ENCODE peak calls at places on chromosome X, in five cellular contexts. One of them, this sample, is unnamed.

GRCh38 chrX:8755813-8756212 is 23.9 kb upstream of the ANOS1 start:
- DNase-seq in thoracic aorta: no peak
- DNase-seq in H1: no peak
- DNase-seq in ovary: no peak
- DNase-seq in IMR-90: no peak
- DNase-seq in this sample: no peak

GRCh38 chrX:102029026-102029425 is 96.5 kb upstream of the TCEAL2 start:
- DNase-seq in thoracic aorta: no peak
- DNase-seq in H1: no peak
- DNase-seq in ovary: no peak
- DNase-seq in IMR-90: no peak
- DNase-seq in this sample: no peak

GRCh38 chrX:37995428-37995827 is 10.9 kb upstream of the SYTL5 start:
- DNase-seq in thoracic aorta: no peak
- DNase-seq in H1: no peak
- DNase-seq in ovary: no peak
- DNase-seq in IMR-90: no peak
- DNase-seq in this sample: no peak

GRCh38 chrX:38595801-38596200 is 34.5 kb downstream of the TSPAN7 start:
- DNase-seq in thoracic aorta: no peak
- DNase-seq in H1: no peak
- DNase-seq in ovary: no peak
- DNase-seq in IMR-90: no peak
- DNase-seq in this sample: no peak

GRCh38 chrX:80765226-80765625 is 44.5 kb downstream of the BRWD3 start:
- DNase-seq in thoracic aorta: no peak
- DNase-seq in H1: no peak
- DNase-seq in ovary: no peak
- DNase-seq in IMR-90: peak; percentile 77
- DNase-seq in this sample: no peak

GRCh38 chrX:40299028-40299479 is 201.3 kb upstream of the BCOR start:
- DNase-seq in thoracic aorta: no peak
- DNase-seq in H1: no peak
- DNase-seq in ovary: peak; percentile 39
- DNase-seq in IMR-90: no peak
- DNase-seq in this sample: peak; percentile 20

GRCh38 chrX:129825746-129826505 is 17.8 kb downstream of the ZDHHC9 start:
- DNase-seq in thoracic aorta: no peak
- DNase-seq in H1: no peak
- DNase-seq in ovary: no peak
- DNase-seq in IMR-90: no peak
- DNase-seq in this sample: no peak

GRCh38 chrX:134810211-134810610 is 151.9 kb upstream of the PLAC1 start:
- DNase-seq in thoracic aorta: no peak
- DNase-seq in H1: no peak
- DNase-seq in ovary: no peak
- DNase-seq in IMR-90: peak; percentile 12
- DNase-seq in this sample: no peak

GRCh38 chrX:28884823-28885222 is 297.6 kb downstream of the IL1RAPL1 start:
- DNase-seq in thoracic aorta: no peak
- DNase-seq in H1: no peak
- DNase-seq in ovary: no peak
- DNase-seq in IMR-90: no peak
- DNase-seq in this sample: no peak

GRCh38 chrX:41684138-41684537 is 4.6 kb upstream of the GPR34 start:
- DNase-seq in thoracic aorta: peak; percentile 3
- DNase-seq in H1: no peak
- DNase-seq in ovary: no peak
- DNase-seq in IMR-90: peak; percentile 12
- DNase-seq in this sample: no peak

GRCh38 chrX:40444133-40444532 is 136.6 kb upstream of the ATP6AP2 start:
- DNase-seq in thoracic aorta: no peak
- DNase-seq in H1: no peak
- DNase-seq in ovary: no peak
- DNase-seq in IMR-90: no peak
- DNase-seq in this sample: no peak

GRCh38 chrX:19554786-19555185 is 39.5 kb upstream of the MAP3K15 start:
- DNase-seq in thoracic aorta: no peak
- DNase-seq in H1: no peak
- DNase-seq in ovary: no peak
- DNase-seq in IMR-90: peak; percentile 83
- DNase-seq in this sample: no peak

GRCh38 chrX:154002215-154002719 is 17.4 kb downstream of the IRAK1 start:
- DNase-seq in thoracic aorta: no peak
- DNase-seq in H1: no peak
- DNase-seq in ovary: no peak
- DNase-seq in IMR-90: peak; percentile 61
- DNase-seq in this sample: no peak

GRCh38 chrX:82335772-82336171 is 1133.9 kb downstream of the SH3BGRL start:
- DNase-seq in thoracic aorta: no peak
- DNase-seq in H1: no peak
- DNase-seq in ovary: no peak
- DNase-seq in IMR-90: no peak
- DNase-seq in this sample: no peak

GRCh38 chrX:111098874-111099273 is 2.9 kb downstream of the PAK3 start:
- DNase-seq in thoracic aorta: no peak
- DNase-seq in H1: no peak
- DNase-seq in ovary: peak; percentile 44
- DNase-seq in IMR-90: peak; percentile 11
- DNase-seq in this sample: peak; percentile 70

GRCh38 chrX:115229337-115229991 is 4.4 kb downstream of the LRCH2 start:
- DNase-seq in thoracic aorta: no peak
- DNase-seq in H1: no peak
- DNase-seq in ovary: no peak
- DNase-seq in IMR-90: no peak
- DNase-seq in this sample: no peak

DNA sequence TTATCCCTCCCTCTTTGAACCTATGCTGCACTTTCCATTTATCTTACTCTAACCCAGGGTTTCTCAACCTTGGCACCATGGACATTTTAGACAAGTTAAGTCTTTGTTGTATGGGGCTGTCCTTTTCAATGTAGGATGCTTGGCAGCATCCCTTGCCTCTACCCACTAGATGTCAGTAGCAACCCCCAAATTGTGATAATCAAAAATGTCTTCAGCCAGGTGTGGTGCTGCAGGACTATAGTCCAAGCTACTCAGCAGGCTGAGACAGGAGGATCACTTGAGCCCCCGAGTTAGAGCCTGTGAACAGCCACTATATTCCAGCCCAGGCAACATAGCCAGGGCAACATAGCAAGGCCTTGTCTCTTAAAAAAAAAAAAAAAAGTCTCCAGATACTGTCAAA is 7.0 kb downstream of the LRCH2 start:
- DNase-seq in thoracic aorta: no peak
- DNase-seq in H1: no peak
- DNase-seq in ovary: no peak
- DNase-seq in IMR-90: peak; percentile 28
- DNase-seq in this sample: no peak
- TF ChIP-seq CTCF in thoracic aorta: no peak
- TF ChIP-seq CTCF in H1: peak; percentile 4
- TF ChIP-seq CTCF in ovary: no peak
- TF ChIP-seq CTCF in IMR-90: peak; percentile 53
- TF ChIP-seq CTCF in this sample: no peak

DNA sequence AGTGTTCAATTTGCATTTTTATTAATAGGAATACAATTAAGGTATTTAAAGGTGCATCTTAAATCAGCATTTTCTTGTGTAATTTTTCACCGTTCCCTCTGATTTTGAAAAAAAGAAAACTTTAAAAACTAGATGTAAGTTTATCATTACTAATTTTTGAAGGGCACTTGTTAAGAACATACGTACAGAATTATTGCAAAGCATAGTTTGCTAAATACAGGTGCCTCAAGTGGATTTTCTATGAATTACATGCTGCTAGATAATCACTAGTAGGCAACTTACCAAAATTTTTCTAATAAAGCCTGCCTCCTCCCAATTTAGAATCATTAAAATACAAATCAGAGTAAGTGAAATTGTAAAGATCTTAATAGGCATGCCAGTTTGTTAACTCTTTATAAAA is 8.5 kb downstream of the CNKSR2 start:
- DNase-seq in thoracic aorta: no peak
- DNase-seq in H1: no peak
- DNase-seq in ovary: no peak
- DNase-seq in IMR-90: no peak
- DNase-seq in this sample: no peak
- TF ChIP-seq CTCF in thoracic aorta: peak; percentile 31
- TF ChIP-seq CTCF in H1: no peak
- TF ChIP-seq CTCF in ovary: no peak
- TF ChIP-seq CTCF in IMR-90: no peak
- TF ChIP-seq CTCF in this sample: peak; percentile 39

GRCh38 chrX:49269768-49270248 is at the start of gene PPP1R3F:
- DNase-seq in thoracic aorta: no peak
- DNase-seq in H1: no peak
- DNase-seq in ovary: no peak
- DNase-seq in IMR-90: no peak
- DNase-seq in this sample: peak; percentile 87

GRCh38 chrX:49268702-49269009 is 937 bp upstream of the PPP1R3F start:
- DNase-seq in thoracic aorta: no peak
- DNase-seq in H1: no peak
- DNase-seq in ovary: no peak
- DNase-seq in IMR-90: no peak
- DNase-seq in this sample: no peak

GRCh38 chrX:49270249-49270921 is 792 bp downstream of the PPP1R3F start:
- DNase-seq in thoracic aorta: no peak
- DNase-seq in H1: no peak
- DNase-seq in ovary: no peak
- DNase-seq in IMR-90: no peak
- DNase-seq in this sample: peak; percentile 20

GRCh38 chrX:49271341-49271740 is 1.7 kb downstream of the PPP1R3F start:
- DNase-seq in thoracic aorta: no peak
- DNase-seq in H1: no peak
- DNase-seq in ovary: no peak
- DNase-seq in IMR-90: no peak
- DNase-seq in this sample: no peak

GRCh38 chrX:49269010-49269767 is 404 bp upstream of the PPP1R3F start:
- DNase-seq in thoracic aorta: peak; percentile 91
- DNase-seq in H1: peak; percentile 85
- DNase-seq in ovary: peak; percentile 95
- DNase-seq in IMR-90: peak; percentile 97
- DNase-seq in this sample: peak; percentile 85
- TF ChIP-seq CTCF in thoracic aorta: no peak
- TF ChIP-seq CTCF in H1: no peak
- TF ChIP-seq CTCF in ovary: no peak
- TF ChIP-seq CTCF in IMR-90: no peak
- TF ChIP-seq CTCF in this sample: no peak

GRCh38 chrX:106178826-106179225 is 10.7 kb downstream of the PWWP3B start:
- DNase-seq in thoracic aorta: no peak
- DNase-seq in H1: no peak
- DNase-seq in ovary: no peak
- DNase-seq in IMR-90: no peak
- DNase-seq in this sample: no peak
- TF ChIP-seq CTCF in thoracic aorta: no peak
- TF ChIP-seq CTCF in H1: no peak
- TF ChIP-seq CTCF in ovary: no peak
- TF ChIP-seq CTCF in IMR-90: no peak
- TF ChIP-seq CTCF in this sample: no peak

GRCh38 chrX:49157194-49157593 is 5.4 kb upstream of the MAGIX start:
- DNase-seq in thoracic aorta: no peak
- DNase-seq in H1: no peak
- DNase-seq in ovary: no peak
- DNase-seq in IMR-90: no peak
- DNase-seq in this sample: no peak
- TF ChIP-seq CTCF in thoracic aorta: no peak
- TF ChIP-seq CTCF in H1: no peak
- TF ChIP-seq CTCF in ovary: no peak
- TF ChIP-seq CTCF in IMR-90: no peak
- TF ChIP-seq CTCF in this sample: no peak